ENCODE peak calls at places on chromosomes 16 and 17, in six cellular contexts. One of them, this sample, is unnamed.

GRCh38 chr17:59763861-59764260 is 56.4 kb downstream of the VMP1 start:
- DNase-seq in NCI-H524: no peak
- DNase-seq in NCI-H510A treated with DMSO at 0.1 percent for 48 hours: no peak
- DNase-seq in WTC11: no peak
- DNase-seq in heart left ventricle: no peak
- DNase-seq in mesenteric fat pad: no peak
- DNase-seq in this sample: no peak

GRCh38 chr16:57799619-57800212 is 2.6 kb downstream of the KIFC3 start:
- DNase-seq in NCI-H524: peak
- DNase-seq in NCI-H510A treated with DMSO at 0.1 percent for 48 hours: peak
- DNase-seq in WTC11: no peak
- DNase-seq in heart left ventricle: peak
- DNase-seq in mesenteric fat pad: no peak
- DNase-seq in this sample: no peak

GRCh38 chr17:43900183-43900857 is 7.0 kb downstream of the MPP2 start:
- DNase-seq in NCI-H524: peak
- DNase-seq in NCI-H510A treated with DMSO at 0.1 percent for 48 hours: peak
- DNase-seq in WTC11: peak
- DNase-seq in heart left ventricle: peak
- DNase-seq in mesenteric fat pad: peak
- DNase-seq in this sample: peak

GRCh38 chr17:76388966-76389888 is 4.8 kb downstream of the SPHK1 start:
- DNase-seq in NCI-H524: no peak
- DNase-seq in NCI-H510A treated with DMSO at 0.1 percent for 48 hours: no peak
- DNase-seq in WTC11: no peak
- DNase-seq in heart left ventricle: no peak
- DNase-seq in mesenteric fat pad: no peak
- DNase-seq in this sample: no peak

GRCh38 chr16:27547134-27547533 is 2.6 kb downstream of the GTF3C1 start:
- DNase-seq in NCI-H524: peak
- DNase-seq in NCI-H510A treated with DMSO at 0.1 percent for 48 hours: no peak
- DNase-seq in WTC11: no peak
- DNase-seq in heart left ventricle: no peak
- DNase-seq in mesenteric fat pad: no peak
- DNase-seq in this sample: no peak

GRCh38 chr16:90048347-90048722 is 28.8 kb downstream of the PRDM7 start:
- DNase-seq in NCI-H524: no peak
- DNase-seq in NCI-H510A treated with DMSO at 0.1 percent for 48 hours: no peak
- DNase-seq in WTC11: no peak
- DNase-seq in heart left ventricle: no peak
- DNase-seq in mesenteric fat pad: peak
- DNase-seq in this sample: no peak

GRCh38 chr17:32912218-32912897 is 15.6 kb upstream of the TMEM98 start:
- DNase-seq in NCI-H524: no peak
- DNase-seq in NCI-H510A treated with DMSO at 0.1 percent for 48 hours: peak
- DNase-seq in WTC11: peak
- DNase-seq in heart left ventricle: peak
- DNase-seq in mesenteric fat pad: no peak
- DNase-seq in this sample: no peak

GRCh38 chr17:28899212-28899815 is 1.8 kb upstream of the FLOT2 start:
- DNase-seq in NCI-H524: no peak
- DNase-seq in NCI-H510A treated with DMSO at 0.1 percent for 48 hours: no peak
- DNase-seq in WTC11: no peak
- DNase-seq in heart left ventricle: no peak
- DNase-seq in mesenteric fat pad: no peak
- DNase-seq in this sample: no peak

GRCh38 chr17:79007504-79008381 is 1.8 kb downstream of the CANT1 start:
- DNase-seq in NCI-H524: no peak
- DNase-seq in NCI-H510A treated with DMSO at 0.1 percent for 48 hours: no peak
- DNase-seq in WTC11: no peak
- DNase-seq in heart left ventricle: no peak
- DNase-seq in mesenteric fat pad: peak
- DNase-seq in this sample: no peak